ENCODE peak calls at places on chromosomes 16 and 17, in six cellular contexts. S, Z, B, D, K and G are unnamed samples. For H3K36me3 and H3K4me1, the result is how much of the 10 kb centered on the place peaks cover.

GRCh38 chr17:81053043-81053970 is 18.4 kb downstream of the BAIAP2 start:
- DNase-seq in S (no peak), Z (no peak), B (no peak), D (no peak), K (no peak), G (no peak)

GRCh38 chr17:79231766-79232287 is 157.2 kb downstream of the ENGASE start:
- DNase-seq in S (no peak), Z (no peak), B (no peak), D (no peak), K (no peak), G (no peak)

GRCh38 chr17:6526362-6527152 is 29.8 kb downstream of the PITPNM3 start:
- DNase-seq in S (no peak), Z (no peak), B (no peak), D (no peak), K (no peak), G (no peak)

GRCh38 chr17:74202879-74203432 is 522 bp upstream of the RPL38 start:
- DNase-seq in S (no peak), Z (no peak), B (no peak), D (no peak), K (no peak), G (no peak)

GRCh38 chr17:27457731-27458523 is 1.7 kb downstream of the KSR1 start:
- DNase-seq in S (no peak), Z (no peak), B (no peak), D (no peak), K (peak), G (no peak)

GRCh38 chr17:41806685-41807445 is 4.9 kb downstream of the P3H4 start:
- DNase-seq in S (no peak), Z (no peak), B (no peak), D (no peak), K (no peak), G (no peak)

GRCh38 chr17:44677136-44677535 is 12.4 kb downstream of the CCDC43 start:
- DNase-seq in S (no peak), Z (no peak), B (no peak), D (no peak), K (no peak), G (no peak)

GRCh38 chr16:1430759-1431496 is at the start of gene PERCC1:
- DNase-seq in S (no peak), Z (no peak), B (no peak), D (no peak), K (no peak), G (no peak)

GRCh38 chr17:80586464-80587228 is 42.0 kb downstream of the RPTOR start:
- DNase-seq in S (peak), Z (no peak), B (no peak), D (no peak), K (no peak), G (no peak)

GRCh38 chr16:72291531-72291981 is 119.6 kb upstream of the PMFBP1 start:
- DNase-seq in S (no peak), Z (no peak), B (no peak), D (no peak), K (no peak), G (no peak)

GRCh38 chr16:74740795-74741304 is 33.8 kb downstream of the FA2H start:
- DNase-seq in S (no peak), Z (no peak), B (peak), D (no peak), K (no peak), G (no peak)

GRCh38 chr17:58317421-58318064 is 11.1 kb downstream of the TSPOAP1 start:
- DNase-seq in S (peak), Z (no peak), B (no peak), D (no peak), K (peak), G (no peak)

GRCh38 chr17:50037321-50038107 is 18.4 kb upstream of the ITGA3 start:
- DNase-seq in S (peak), Z (peak), B (peak), D (peak), K (no peak), G (no peak)

GRCh38 chr17:38589462-38590114 is 16.2 kb downstream of the SRCIN1 start:
- DNase-seq in S (no peak), Z (no peak), B (no peak), D (no peak), K (no peak), G (no peak)

GRCh38 chr17:82216301-82217119 is 3.9 kb upstream of the CCDC57 start:
- DNase-seq in S (no peak), Z (peak), B (no peak), D (peak), K (peak), G (no peak)

GRCh38 chr17:64232466-64233262 is 30.4 kb downstream of the TEX2 start:
- DNase-seq in S (no peak), Z (no peak), B (no peak), D (no peak), K (no peak), G (no peak)

GRCh38 chr16:31083081-31083480 is 5.7 kb downstream of the PRSS53 start:
- DNase-seq in S (no peak), Z (no peak), B (no peak), D (no peak), K (no peak), G (no peak)

GRCh38 chr16:83972256-83973008 is 4.4 kb downstream of the NECAB2 start:
- DNase-seq in S (no peak), Z (peak), B (no peak), D (no peak), K (no peak), G (no peak)

GRCh38 chr17:38980455-38981217 is 13.4 kb upstream of the FBXO47 start:
- DNase-seq in S (no peak), Z (no peak), B (no peak), D (no peak), K (no peak), G (no peak)

GRCh38 chr16:76653390-76654026 is 376.3 kb downstream of the CNTNAP4 start:
- DNase-seq in S (no peak), Z (no peak), B (no peak), D (no peak), K (no peak), G (no peak)

GRCh38 chr17:78227455-78227916 is 3.9 kb upstream of the TMEM235 start:
- DNase-seq in S (no peak), Z (no peak), B (no peak), D (no peak), K (no peak), G (no peak)

GRCh38 chr16:81283044-81283443 is 31.7 kb upstream of the GAN start:
- DNase-seq in S (no peak), Z (no peak), B (no peak), D (no peak), K (no peak), G (no peak)

GRCh38 chr17:11644265-11645212 is 46.3 kb downstream of the DNAH9 start:
- DNase-seq in S (peak), Z (peak), B (peak), D (peak), K (no peak), G (peak)

GRCh38 chr16:46850619-46851555 is 19.9 kb upstream of the C16orf87 start:
- DNase-seq in S (no peak), Z (no peak), B (no peak), D (no peak), K (no peak), G (no peak)

GRCh38 chr16:70594569-70594968 is 51.8 kb upstream of the IL34 start:
- DNase-seq in S (peak), Z (peak), B (peak), D (peak), K (no peak), G (no peak)

GRCh38 chr16:79164378-79164720 is 436.2 kb downstream of the MAF start:
- DNase-seq in S (no peak), Z (no peak), B (no peak), D (no peak), K (no peak), G (no peak)

GRCh38 chr17:28527859-28528258 is 21.7 kb downstream of the FOXN1 start:
- DNase-seq in S (no peak), Z (peak), B (no peak), D (peak), K (no peak), G (no peak)

GRCh38 chr17:47276868-47277267 is 23.2 kb downstream of the ITGB3 start:
- DNase-seq in S (peak), Z (no peak), B (peak), D (peak), K (no peak), G (no peak)

GRCh38 chr16:68972008-68972407 is 128.7 kb downstream of the TANGO6 start:
- DNase-seq in S (no peak), Z (no peak), B (no peak), D (no peak), K (no peak), G (peak)

GRCh38 chr17:77417575-77417974 is 276.8 kb downstream of the SEC14L1 start:
- DNase-seq in S (no peak), Z (no peak), B (no peak), D (no peak), K (no peak), G (no peak)

GRCh38 chr16:72588554-72588953 is 416.6 kb upstream of the PMFBP1 start:
- DNase-seq in S (no peak), Z (no peak), B (no peak), D (no peak), K (no peak), G (no peak)

DNA sequence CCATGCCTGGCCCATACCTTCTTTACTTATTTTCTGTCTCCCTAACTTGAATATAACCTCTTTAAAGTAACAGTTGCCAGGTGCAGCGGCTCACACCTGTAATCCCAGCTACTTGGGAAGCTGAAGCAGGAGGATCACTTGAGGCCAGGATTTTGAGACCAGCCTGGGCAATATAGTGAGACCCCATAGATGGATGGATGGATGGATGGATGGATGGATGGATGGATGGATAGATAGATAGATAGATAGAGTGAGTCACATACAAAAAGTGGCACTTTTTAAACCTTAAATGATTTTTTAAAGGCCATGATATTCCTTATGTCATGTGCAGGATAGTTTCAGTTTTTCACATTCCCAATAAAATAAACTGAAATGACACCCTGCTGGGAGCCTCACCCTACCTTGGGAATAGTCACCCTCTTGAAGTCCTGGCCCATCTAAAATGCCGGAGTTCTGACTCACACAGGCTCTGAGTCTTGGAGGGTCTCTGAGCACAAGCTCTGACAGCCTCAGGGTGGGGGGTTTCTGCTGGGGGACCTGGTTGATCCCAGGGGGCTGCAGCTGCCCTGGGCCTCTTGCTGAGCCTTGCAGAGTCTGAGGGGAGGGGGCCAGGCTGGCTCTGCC is 26.2 kb downstream of the CPNE2 start:
- DNase-seq in S (no peak), Z (no peak), B (no peak), D (no peak), K (no peak), G (no peak)
- H3K36me3 ChIP-seq in S (under half), Z (half or more), B (under half), D (half or more), K (under half), G (under half)

GRCh38 chr16:27324851-27325301 is 11.1 kb downstream of the IL4R start:
- DNase-seq in S (no peak), Z (no peak), B (no peak), D (no peak), K (no peak), G (no peak)

GRCh38 chr16:27326738-27327585 is 13.2 kb downstream of the IL4R start:
- DNase-seq in S (peak), Z (peak), B (peak), D (peak), K (peak), G (peak)

GRCh38 chr16:27327586-27327915 is 13.8 kb downstream of the IL4R start:
- DNase-seq in S (no peak), Z (no peak), B (no peak), D (no peak), K (no peak), G (no peak)

GRCh38 chr16:27325736-27326135 is 12.0 kb downstream of the IL4R start:
- DNase-seq in S (no peak), Z (no peak), B (no peak), D (no peak), K (no peak), G (no peak)

DNA sequence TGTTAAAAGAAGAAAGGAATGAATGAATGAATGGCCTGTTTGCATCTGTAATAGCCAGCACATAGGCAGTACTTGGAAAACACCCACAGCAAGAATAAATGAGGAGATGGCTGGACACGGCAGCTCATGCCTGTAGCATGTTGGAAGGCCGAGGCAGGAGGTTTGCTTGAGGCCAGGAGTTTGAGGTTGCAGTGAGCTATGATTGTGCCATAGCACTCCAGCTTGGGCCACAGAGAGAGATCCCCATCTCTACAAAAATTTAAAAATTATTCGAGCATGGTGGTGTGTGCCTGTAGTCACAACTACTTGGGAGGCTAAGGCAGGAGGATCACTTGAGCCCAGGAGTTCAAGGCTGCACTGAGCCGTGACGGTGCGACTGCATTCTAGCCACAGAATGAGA is 12.5 kb downstream of the IL4R start:
- DNase-seq in S (no peak), Z (no peak), B (no peak), D (no peak), K (no peak), G (no peak)
- H3K4me1 ChIP-seq in S (under half), Z (half or more), B (under half), D (under half), K (under half), G (under half)

GRCh38 chr16:87839542-87840461 is 29.5 kb downstream of the SLC7A5 start:
- DNase-seq in S (peak), Z (no peak), B (no peak), D (no peak), K (no peak), G (no peak)
- H3K4me3 ChIP-seq in S (no peak), Z (no peak), B (no peak), D (no peak), K (no peak), G (no peak)

GRCh38 chr16:84975522-84975921 is 35.8 kb downstream of the ZDHHC7 start:
- DNase-seq in S (no peak), Z (no peak), B (no peak), D (no peak), K (no peak), G (no peak)
- H3K36me3 ChIP-seq in S (under half), Z (half or more), B (under half), D (under half), K (under half), G (under half)